ENCODE peak calls at places on chromosomes 12 and 14, in nine cellular contexts. Q is mesothelial cell of epicardium, J is A549, K is ACHN, C is pancreas, D is ascending aorta, L is erythroblast, P is T-helper 1 cell, Z is pulmonary artery endothelial cell. N is an unnamed sample.
A peak's percentile ranks its signal among the peaks of the same experiment; 100 is the strongest.

GRCh38 chr12:19967486-19967885 is 400.9 kb upstream of the PDE3A start:
- DNase-seq in Q (no peak), J (peak; percentile 49), K (no peak), C (peak; percentile 30), D (no peak), L (no peak), P (no peak), Z (peak; percentile 88), N (peak; percentile 52)

GRCh38 chr14:50599700-50600444 is 39.9 kb downstream of the ATL1 start:
- DNase-seq in Q (no peak), J (peak; percentile 14), K (peak; percentile 45), C (no peak), D (no peak), L (peak; percentile 27), P (no peak), Z (peak; percentile 5), N (peak; percentile 33)

GRCh38 chr12:15962760-15963159 is 51.6 kb downstream of the DERA start:
- DNase-seq in Q (no peak), J (no peak), K (peak; percentile 69), C (no peak), D (no peak), L (no peak), P (no peak), Z (no peak), N (no peak)

GRCh38 chr14:69708586-69709169 is 58.3 kb upstream of the SRSF5 start:
- DNase-seq in Q (no peak), J (no peak), K (peak; percentile 19), C (no peak), D (no peak), L (peak; percentile 51), P (no peak), Z (no peak), N (no peak)

GRCh38 chr12:72102150-72102549 is 163.5 kb downstream of the TPH2 start:
- DNase-seq in Q (no peak), J (no peak), K (no peak), C (no peak), D (no peak), L (no peak), P (no peak), Z (no peak), N (no peak)

GRCh38 chr12:92136883-92137582 is 8.6 kb downstream of the BTG1 start:
- DNase-seq in Q (no peak), J (peak; percentile 45), K (peak; percentile 73), C (no peak), D (no peak), L (peak; percentile 3), P (no peak), Z (no peak), N (peak; percentile 70)

GRCh38 chr14:51240804-51241380 is 845 bp downstream of the TMX1 start:
- DNase-seq in Q (no peak), J (no peak), K (no peak), C (no peak), D (no peak), L (no peak), P (no peak), Z (no peak), N (no peak)

GRCh38 chr12:105120551-105120950 is 13.0 kb downstream of the WASHC4 start:
- DNase-seq in Q (no peak), J (no peak), K (no peak), C (no peak), D (no peak), L (peak; percentile 56), P (no peak), Z (no peak), N (no peak)

GRCh38 chr12:77816196-77816595 is 14.5 kb upstream of the NAV3 start:
- DNase-seq in Q (no peak), J (no peak), K (no peak), C (no peak), D (no peak), L (no peak), P (no peak), Z (no peak), N (no peak)

GRCh38 chr12:31589896-31590729 is 823 bp downstream of the DENND5B start:
- DNase-seq in Q (peak; percentile 43), J (peak; percentile 62), K (peak; percentile 85), C (peak; percentile 77), D (peak; percentile 42), L (peak; percentile 65), P (no peak), Z (no peak), N (peak; percentile 79)

GRCh38 chr14:104280902-104281767 is 142.7 kb downstream of the KIF26A start:
- DNase-seq in Q (peak; percentile 14), J (no peak), K (no peak), C (peak; percentile 5), D (no peak), L (no peak), P (no peak), Z (no peak), N (no peak)

GRCh38 chr12:115960868-115961802 is 316.4 kb downstream of the MED13L start:
- DNase-seq in Q (no peak), J (no peak), K (no peak), C (no peak), D (no peak), L (no peak), P (no peak), Z (no peak), N (no peak)

GRCh38 chr12:58081488-58081887 is 140.1 kb downstream of the ATP23 start:
- DNase-seq in Q (no peak), J (no peak), K (no peak), C (no peak), D (no peak), L (no peak), P (no peak), Z (no peak), N (no peak)

GRCh38 chr12:123126294-123127144 is 24.4 kb downstream of the PITPNM2 start:
- DNase-seq in Q (no peak), J (peak; percentile 94), K (peak; percentile 99), C (no peak), D (no peak), L (peak; percentile 70), P (no peak), Z (peak; percentile 56), N (peak; percentile 87)

GRCh38 chr12:50218386-50218785 is 51.2 kb upstream of the CERS5 start:
- DNase-seq in Q (no peak), J (no peak), K (no peak), C (no peak), D (no peak), L (no peak), P (no peak), Z (no peak), N (no peak)

GRCh38 chr12:6833189-6833890 is 5.1 kb downstream of the P3H3 start:
- DNase-seq in Q (no peak), J (no peak), K (no peak), C (no peak), D (no peak), L (no peak), P (no peak), Z (no peak), N (no peak)

GRCh38 chr14:48473944-48474343 is 798.5 kb upstream of the MDGA2 start:
- DNase-seq in Q (no peak), J (no peak), K (no peak), C (no peak), D (no peak), L (no peak), P (no peak), Z (no peak), N (no peak)

GRCh38 chr12:121789233-121789781 is 4.2 kb downstream of the RHOF start:
- DNase-seq in Q (no peak), J (no peak), K (no peak), C (no peak), D (no peak), L (no peak), P (peak; percentile 53), Z (no peak), N (no peak)

GRCh38 chr12:51368640-51369517 is 22.3 kb downstream of the GALNT6 start:
- DNase-seq in Q (no peak), J (no peak), K (peak; percentile 65), C (no peak), D (peak; percentile 36), L (peak; percentile 88), P (peak; percentile 86), Z (peak; percentile 77), N (peak; percentile 37)

GRCh38 chr14:105857816-105858675 is 331.7 kb downstream of the TMEM121 start:
- DNase-seq in Q (peak; percentile 5), J (no peak), K (no peak), C (peak; percentile 6), D (no peak), L (peak; percentile 78), P (peak; percentile 37), Z (no peak), N (no peak)

GRCh38 chr14:69471916-69472315 is 12.6 kb upstream of the PLEKHD1 start:
- DNase-seq in Q (no peak), J (no peak), K (no peak), C (no peak), D (no peak), L (no peak), P (no peak), Z (no peak), N (no peak)

GRCh38 chr12:100346660-100347059 is 10.2 kb upstream of the SLC17A8 start:
- DNase-seq in Q (no peak), J (no peak), K (no peak), C (no peak), D (no peak), L (no peak), P (no peak), Z (no peak), N (no peak)

GRCh38 chr14:53630336-53630735 is 326.3 kb downstream of the BMP4 start:
- DNase-seq in Q (no peak), J (no peak), K (no peak), C (no peak), D (no peak), L (no peak), P (no peak), Z (no peak), N (peak; percentile 32)

GRCh38 chr12:3491938-3492867 is 1.2 kb downstream of the PRMT8 start:
- DNase-seq in Q (peak; percentile 72), J (peak; percentile 33), K (peak; percentile 73), C (peak; percentile 70), D (no peak), L (peak; percentile 50), P (no peak), Z (peak; percentile 7), N (peak; percentile 24)

GRCh38 chr12:112716099-112717093 is 75.2 kb upstream of the RPH3A start:
- DNase-seq in Q (no peak), J (peak; percentile 25), K (peak; percentile 43), C (no peak), D (no peak), L (no peak), P (no peak), Z (no peak), N (peak; percentile 14)

GRCh38 chr12:2284321-2284813 is 231.6 kb downstream of the CACNA1C start:
- DNase-seq in Q (no peak), J (no peak), K (no peak), C (no peak), D (no peak), L (no peak), P (no peak), Z (no peak), N (no peak)